ENCODE peak calls at places on chromosomes 5 and 9, in eight cellular contexts. D is dorsolateral prefrontal cortex; H is D341Med; F is activated T-helper 2 cell treated with anti-CD3 and anti-CD28 coated beads, Interferon-gamma antibody, Interleukin-2, Interleukin-4, amounts not matched to agents 10 μg/mL and 5 μg/mL and 100 μg/mL, durations not matched to agents 14 hours and 24 hours and 36 hours; R is activated T-helper 1 cell treated with Interleukin-2 at 50 U/mL for 16 hours; I is aorta; T is iris pigment epithelial cell; K is neural crest cell. J is an unnamed sample.

GRCh38 chr5:78483809-78484521 is 123.5 kb downstream of the SCAMP1 start:
- DNase-seq in F (no peak), R (no peak), D (no peak), K (no peak), T (peak; percentile 90), I (no peak), H (no peak), J (no peak)

GRCh38 chr9:134231330-134231745 is 67.0 kb upstream of the RNU6ATAC start:
- DNase-seq in K (no peak), H (no peak), F (no peak), I (no peak), R (no peak), D (no peak), T (peak; percentile 16), J (no peak)

GRCh38 chr9:68585034-68585761 is 44.5 kb upstream of the TMEM252 start:
- DNase-seq in D (no peak), K (no peak), T (no peak), R (no peak), H (no peak), F (no peak), I (no peak), J (no peak)

GRCh38 chr5:34611829-34612415 is 44.2 kb upstream of the RAI14 start:
- DNase-seq in H (no peak), K (no peak), D (no peak), F (no peak), T (no peak), R (no peak), I (no peak), J (no peak)

GRCh38 chr9:12817702-12818101 is 42.9 kb downstream of the LURAP1L start:
- DNase-seq in F (no peak), I (peak; percentile 61), T (peak; percentile 59), D (no peak), K (no peak), H (no peak), R (no peak), J (no peak)

GRCh38 chr5:161421067-161421466 is 125.5 kb downstream of the GABRB2 start:
- DNase-seq in T (no peak), F (no peak), K (no peak), H (no peak), R (no peak), D (no peak), I (no peak), J (no peak)

GRCh38 chr5:157651623-157652376 is 438 bp downstream of the SOX30 start:
- DNase-seq in I (peak; percentile 85), T (peak; percentile 66), H (no peak), F (peak; percentile 70), D (peak; percentile 11), K (no peak), R (peak; percentile 74), J (peak; percentile 49)

GRCh38 chr5:74035521-74035937 is 409.5 kb downstream of the ARHGEF28 start:
- DNase-seq in H (peak; percentile 43), K (no peak), I (no peak), F (no peak), T (peak; percentile 72), R (no peak), D (no peak), J (no peak)

GRCh38 chr9:132459661-132460060 is 49.6 kb downstream of the CFAP77 start:
- DNase-seq in D (no peak), I (no peak), R (no peak), H (no peak), T (no peak), K (no peak), F (no peak), J (no peak)

GRCh38 chr5:95780597-95780996 is 41.9 kb downstream of the GLRX start:
- DNase-seq in F (no peak), K (no peak), I (no peak), H (no peak), T (peak; percentile 46), D (no peak), R (no peak), J (no peak)

GRCh38 chr9:70136632-70137031 is 93.0 kb downstream of the MAMDC2 start:
- DNase-seq in H (no peak), T (peak; percentile 75), R (no peak), F (no peak), K (no peak), D (no peak), I (no peak), J (no peak)

GRCh38 chr9:110640736-110641135 is 27.9 kb upstream of the MUSK start:
- DNase-seq in I (no peak), D (no peak), R (no peak), K (no peak), H (no peak), T (no peak), F (no peak), J (no peak)

GRCh38 chr9:9790216-9790872 is 822.5 kb downstream of the PTPRD start:
- DNase-seq in T (peak; percentile 7), H (peak; percentile 51), K (peak; percentile 43), F (no peak), R (no peak), I (no peak), D (peak; percentile 25), J (no peak)

GRCh38 chr5:93035194-93035593 is 545.8 kb downstream of the NR2F1-AS1 start:
- DNase-seq in T (peak; percentile 32), R (no peak), I (no peak), K (no peak), F (no peak), D (no peak), H (no peak), J (no peak)

GRCh38 chr9:108634669-108635462 is 220.9 kb downstream of the ACTL7B start:
- DNase-seq in R (no peak), I (no peak), D (no peak), K (no peak), H (no peak), T (peak; percentile 15), F (no peak), J (no peak)

GRCh38 chr5:115461506-115462290 is 82.9 kb downstream of the FEM1C start:
- DNase-seq in T (peak; percentile 89), R (no peak), D (no peak), H (no peak), F (peak; percentile 37), I (no peak), K (no peak), J (no peak)

GRCh38 chr5:180330810-180331646 is 22.1 kb downstream of the GFPT2 start:
- DNase-seq in R (no peak), K (no peak), H (no peak), F (no peak), I (peak; percentile 72), D (no peak), T (peak; percentile 98), J (no peak)

GRCh38 chr9:81174023-81174422 is 515.3 kb downstream of the TLE1 start:
- DNase-seq in I (no peak), T (no peak), D (no peak), K (no peak), H (no peak), R (no peak), F (no peak), J (no peak)

GRCh38 chr5:34411470-34412346 is 244.4 kb upstream of the RAI14 start:
- DNase-seq in D (no peak), R (no peak), K (no peak), T (peak; percentile 26), H (no peak), I (no peak), F (no peak), J (no peak)

GRCh38 chr9:137462396-137463193 is 3.5 kb upstream of the NSMF start:
- DNase-seq in K (no peak), F (no peak), D (peak; percentile 86), H (no peak), R (no peak), T (no peak), I (peak; percentile 74), J (no peak)

GRCh38 chr5:11385901-11386293 is 518.3 kb downstream of the CTNND2 start:
- DNase-seq in K (no peak), H (no peak), T (no peak), D (peak; percentile 7), F (no peak), R (no peak), I (no peak), J (no peak)

GRCh38 chr5:99000878-99001277 is 72.1 kb upstream of the CHD1 start:
- DNase-seq in I (no peak), F (no peak), R (no peak), D (no peak), K (no peak), T (peak; percentile 81), H (no peak), J (no peak)

GRCh38 chr5:168532471-168532870 is 3.4 kb downstream of the FBLL1 start:
- DNase-seq in I (no peak), F (no peak), H (no peak), D (no peak), T (no peak), R (no peak), K (no peak), J (no peak)

GRCh38 chr5:75524591-75524990 is 12.9 kb downstream of the POLK start:
- DNase-seq in R (no peak), I (no peak), F (no peak), K (no peak), H (no peak), D (no peak), T (no peak), J (no peak)

GRCh38 chr9:16951503-16951902 is 81.0 kb upstream of the BNC2 start:
- DNase-seq in H (no peak), D (no peak), R (no peak), F (no peak), I (no peak), K (no peak), T (no peak), J (no peak)

GRCh38 chr9:9352877-9353481 is 1259.8 kb downstream of the PTPRD start:
- DNase-seq in H (peak; percentile 15), D (peak; percentile 12), K (peak; percentile 10), T (peak; percentile 2), F (no peak), I (no peak), R (no peak), J (no peak)

GRCh38 chr5:171505473-171506043 is 86.1 kb downstream of the FGF18 start:
- DNase-seq in R (no peak), K (no peak), F (no peak), H (no peak), I (no peak), T (no peak), D (no peak), J (no peak)

GRCh38 chr5:40124367-40124766 is 555.3 kb upstream of the PTGER4 start:
- DNase-seq in I (no peak), F (no peak), T (no peak), R (no peak), K (no peak), H (no peak), D (no peak), J (no peak)

GRCh38 chr5:179348011-179348530 is 2.8 kb upstream of the ADAMTS2 start:
- DNase-seq in H (no peak), F (no peak), T (no peak), I (peak; percentile 42), D (no peak), R (no peak), K (no peak), J (no peak)

GRCh38 chr5:172113036-172113435 is 75.0 kb downstream of the STK10 start:
- DNase-seq in F (peak; percentile 81), D (no peak), T (peak; percentile 47), I (no peak), K (no peak), H (no peak), R (peak; percentile 69), J (no peak)

GRCh38 chr5:60674670-60675069 is 25.3 kb downstream of the DEPDC1B start:
- DNase-seq in I (no peak), D (no peak), T (no peak), H (no peak), R (no peak), K (no peak), F (no peak), J (no peak)

J was measured in activated naive CD4-positive, alpha-beta T cell.